ENCODE peak calls at places on chromosomes 13 and 19, in four cellular contexts. One of them, this sample, is unnamed.
A peak's percentile ranks its signal among the peaks of the same experiment; 100 is the strongest.

GRCh38 chr13:72539925-72540324 is 187.5 kb downstream of the MZT1 start:
- DNase-seq in endothelial cell: no peak
- DNase-seq in PC-3: no peak
- DNase-seq in uterus: no peak
- DNase-seq in this sample: no peak

GRCh38 chr13:44243198-44243852 is 130.3 kb upstream of the SERP2 start:
- DNase-seq in uterus: no peak
- DNase-seq in PC-3: peak; percentile 59
- DNase-seq in endothelial cell: peak; percentile 62
- DNase-seq in this sample: no peak

GRCh38 chr19:35710784-35711723 is 6.7 kb downstream of the ZBTB32 start:
- DNase-seq in uterus: no peak
- DNase-seq in endothelial cell: no peak
- DNase-seq in PC-3: no peak
- DNase-seq in this sample: no peak

GRCh38 chr13:109095126-109095525 is 465.7 kb downstream of the MYO16 start:
- DNase-seq in endothelial cell: no peak
- DNase-seq in PC-3: no peak
- DNase-seq in uterus: no peak
- DNase-seq in this sample: no peak

GRCh38 chr13:25930655-25931054 is 121.2 kb downstream of the SHISA2 start:
- DNase-seq in PC-3: no peak
- DNase-seq in endothelial cell: no peak
- DNase-seq in uterus: no peak
- DNase-seq in this sample: no peak

GRCh38 chr19:4976412-4977298 is 7.7 kb downstream of the KDM4B start:
- DNase-seq in PC-3: peak; percentile 89
- DNase-seq in uterus: peak; percentile 88
- DNase-seq in endothelial cell: peak; percentile 82
- DNase-seq in this sample: peak; percentile 53

GRCh38 chr13:80923907-80924306 is 583.0 kb upstream of the SPRY2 start:
- DNase-seq in uterus: no peak
- DNase-seq in endothelial cell: no peak
- DNase-seq in PC-3: no peak
- DNase-seq in this sample: no peak

GRCh38 chr13:73210218-73210883 is 151.5 kb downstream of the KLF5 start:
- DNase-seq in endothelial cell: no peak
- DNase-seq in uterus: no peak
- DNase-seq in PC-3: peak; percentile 69
- DNase-seq in this sample: no peak

GRCh38 chr13:99379856-99380255 is 72.7 kb upstream of the GPR183 start:
- DNase-seq in PC-3: no peak
- DNase-seq in endothelial cell: no peak
- DNase-seq in uterus: no peak
- DNase-seq in this sample: no peak

GRCh38 chr13:19643652-19644051 is 10.2 kb downstream of the MPHOSPH8 start:
- DNase-seq in PC-3: no peak
- DNase-seq in uterus: no peak
- DNase-seq in endothelial cell: no peak
- DNase-seq in this sample: no peak

GRCh38 chr13:58933475-58933874 is 1230.3 kb downstream of the DIAPH3 start:
- DNase-seq in endothelial cell: no peak
- DNase-seq in PC-3: no peak
- DNase-seq in uterus: no peak
- DNase-seq in this sample: no peak
- TF ChIP-seq CTCF in endothelial cell: no peak
- TF ChIP-seq CTCF in PC-3: no peak
- TF ChIP-seq CTCF in uterus: no peak
- TF ChIP-seq CTCF in this sample: no peak

DNA sequence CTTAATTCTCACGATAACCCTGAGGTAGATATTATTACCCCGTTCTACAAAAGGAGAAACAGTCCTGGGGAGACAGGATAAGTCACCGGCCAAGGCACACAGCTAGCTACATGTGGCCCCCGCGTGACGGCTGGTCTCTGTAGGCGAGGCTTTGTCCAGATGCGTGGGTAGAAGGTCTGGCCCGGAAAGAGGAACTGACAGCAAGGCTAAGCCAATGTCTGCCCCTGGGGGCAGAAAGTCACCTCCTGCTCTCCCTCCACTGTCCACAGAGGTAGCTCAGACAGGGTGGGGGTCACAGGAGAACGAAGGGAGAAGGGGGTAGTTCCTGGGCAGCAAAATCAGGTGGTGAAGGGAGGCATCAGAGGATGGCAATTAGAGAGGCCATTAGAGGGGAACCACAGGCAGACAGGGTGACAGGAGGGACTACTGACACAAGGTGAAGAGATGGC is 1.8 kb downstream of the APOC4 start:
- DNase-seq in uterus: no peak
- DNase-seq in endothelial cell: no peak
- DNase-seq in PC-3: no peak
- DNase-seq in this sample: no peak
- TF ChIP-seq CTCF in uterus: no peak
- TF ChIP-seq CTCF in endothelial cell: no peak
- TF ChIP-seq CTCF in PC-3: no peak
- TF ChIP-seq CTCF in this sample: no peak

DNA sequence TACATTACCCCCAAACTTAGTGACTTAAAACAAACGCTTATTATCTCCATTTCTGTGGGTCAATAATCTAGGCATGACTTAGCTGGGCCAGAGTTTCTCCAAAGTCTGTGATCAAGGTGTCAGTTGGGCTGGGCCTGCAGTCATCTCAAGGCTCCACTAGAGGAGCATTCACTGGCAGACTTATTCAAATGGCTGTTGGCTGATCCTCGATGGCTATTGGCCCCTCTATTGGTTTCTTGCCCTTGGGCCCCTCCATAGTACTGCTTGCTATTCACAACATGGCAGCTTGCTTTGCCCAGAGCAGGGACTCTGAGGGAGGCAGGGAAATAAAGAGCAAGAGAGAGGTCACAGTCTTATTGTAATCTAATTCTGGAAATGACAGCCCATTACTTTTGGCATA is 57.6 kb downstream of the RCBTB2 start:
- DNase-seq in uterus: no peak
- DNase-seq in endothelial cell: no peak
- DNase-seq in PC-3: no peak
- DNase-seq in this sample: no peak
- TF ChIP-seq CTCF in uterus: no peak
- TF ChIP-seq CTCF in endothelial cell: no peak
- TF ChIP-seq CTCF in PC-3: no peak
- TF ChIP-seq CTCF in this sample: no peak

GRCh38 chr13:39037410-39037879 is 444 bp downstream of the PROSER1 start:
- DNase-seq in endothelial cell: no peak
- DNase-seq in uterus: no peak
- DNase-seq in PC-3: no peak
- DNase-seq in this sample: no peak
- TF ChIP-seq CTCF in endothelial cell: no peak
- TF ChIP-seq CTCF in uterus: no peak
- TF ChIP-seq CTCF in PC-3: no peak
- TF ChIP-seq CTCF in this sample: no peak

DNA sequence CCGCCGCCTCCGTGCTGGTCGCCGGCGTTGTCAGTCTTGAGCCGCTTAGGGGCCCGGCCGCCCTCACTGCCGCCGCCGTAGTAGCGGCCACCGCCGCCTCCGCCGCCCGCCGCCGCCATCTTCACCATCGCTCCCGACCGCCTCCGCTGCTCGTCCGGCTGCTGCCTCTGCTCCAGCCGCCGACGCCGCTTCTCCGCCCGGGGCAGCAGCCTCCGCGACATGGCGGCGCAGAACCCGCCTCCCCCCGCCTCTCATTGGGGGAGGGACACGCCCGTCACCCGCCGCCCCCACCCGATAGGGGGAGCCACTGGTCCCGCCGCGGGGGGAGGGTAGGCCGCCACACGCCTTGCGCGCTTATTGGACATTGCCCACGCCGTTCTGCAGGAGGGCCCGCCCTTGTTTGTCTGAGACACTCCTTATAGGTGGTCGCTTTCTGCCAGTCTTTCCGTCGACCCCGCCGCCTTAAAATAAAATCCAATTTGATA is at the start of gene HNRNPL:
- DNase-seq in uterus: peak; percentile 99
- DNase-seq in PC-3: no peak
- DNase-seq in endothelial cell: peak; percentile 99
- DNase-seq in this sample: peak; percentile 99
- TF ChIP-seq CTCF in uterus: peak; percentile 50
- TF ChIP-seq CTCF in PC-3: peak; percentile 9
- TF ChIP-seq CTCF in endothelial cell: peak; percentile 89
- TF ChIP-seq CTCF in this sample: peak; percentile 94

DNA sequence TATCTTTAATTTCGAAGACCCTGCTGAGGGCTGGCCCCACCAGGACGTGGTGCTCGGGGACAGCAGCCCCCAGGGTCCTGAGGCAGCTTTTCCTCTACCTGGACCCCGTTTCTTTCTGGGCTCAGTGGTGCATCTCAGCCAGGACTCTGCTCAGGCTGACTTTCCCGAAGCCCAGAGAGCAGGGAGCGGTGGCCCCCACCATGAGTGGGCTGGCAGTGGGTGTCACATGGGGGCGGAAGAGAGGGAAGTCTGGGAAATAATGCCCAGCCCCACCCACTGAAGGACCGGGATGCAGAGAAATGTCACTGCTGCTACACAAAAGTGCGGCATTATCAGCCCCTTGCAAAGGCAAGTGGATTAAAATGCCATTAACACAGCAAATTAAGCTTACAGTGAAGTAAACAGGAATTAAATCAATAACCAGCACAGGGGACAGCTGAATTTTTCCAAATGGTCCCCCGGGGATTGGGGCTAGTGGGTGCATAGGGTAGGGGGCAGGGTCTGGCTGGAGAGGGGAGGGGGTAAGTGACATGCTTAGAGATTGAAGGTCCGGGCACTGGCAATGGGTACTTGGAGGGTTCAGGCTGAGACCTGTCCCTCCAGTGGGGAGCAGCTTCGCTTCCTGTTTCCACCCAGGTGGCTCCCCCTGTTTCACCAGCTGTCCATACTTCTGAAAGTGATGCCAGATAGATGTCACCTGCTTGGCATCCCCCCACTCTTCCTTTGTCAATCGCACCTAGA is 177.3 kb downstream of the URI1 start:
- DNase-seq in endothelial cell: no peak
- DNase-seq in PC-3: no peak
- DNase-seq in uterus: no peak
- DNase-seq in this sample: no peak
- TF ChIP-seq CTCF in endothelial cell: no peak
- TF ChIP-seq CTCF in PC-3: no peak
- TF ChIP-seq CTCF in uterus: no peak
- TF ChIP-seq CTCF in this sample: no peak

GRCh38 chr19:44839272-44839671 is 6.8 kb upstream of the NECTIN2 start:
- DNase-seq in uterus: no peak
- DNase-seq in PC-3: no peak
- DNase-seq in endothelial cell: no peak
- DNase-seq in this sample: no peak
- TF ChIP-seq CTCF in uterus: no peak
- TF ChIP-seq CTCF in PC-3: no peak
- TF ChIP-seq CTCF in endothelial cell: no peak
- TF ChIP-seq CTCF in this sample: no peak

GRCh38 chr19:2426661-2427322 is 594 bp downstream of the TIMM13 start:
- DNase-seq in endothelial cell: peak; percentile 50
- DNase-seq in PC-3: peak; percentile 45
- DNase-seq in uterus: no peak
- DNase-seq in this sample: peak; percentile 77
- TF ChIP-seq CTCF in endothelial cell: no peak
- TF ChIP-seq CTCF in PC-3: no peak
- TF ChIP-seq CTCF in uterus: no peak
- TF ChIP-seq CTCF in this sample: no peak